ENCODE peak calls at places on chromosome X, in four cellular contexts. J, L, O and C are unnamed samples.

GRCh38 chrX:116272328-116272727 is 101.8 kb downstream of the AGTR2 start:
- DNase-seq in O (peak; percentile 34), L (no peak), J (no peak), C (no peak)

GRCh38 chrX:3046253-3046909 is 5.1 kb downstream of the ARSF start:
- DNase-seq in L (no peak), J (no peak), O (no peak), C (peak; percentile 9)

GRCh38 chrX:19721726-19722370 is 165.6 kb downstream of the SH3KBP1 start:
- DNase-seq in O (no peak), J (no peak), L (no peak), C (no peak)

GRCh38 chrX:68163446-68163845 is 269.8 kb downstream of the OPHN1 start:
- DNase-seq in J (no peak), L (no peak), O (no peak), C (no peak)

GRCh38 chrX:9033989-9034388 is at the start of gene FAM9B:
- DNase-seq in J (no peak), L (no peak), O (no peak), C (no peak)

GRCh38 chrX:42691196-42691595 is 86.8 kb downstream of the PPP1R2C start:
- DNase-seq in J (no peak), O (no peak), L (no peak), C (no peak)

GRCh38 chrX:32267796-32268195 is 943.6 kb downstream of the DMD start:
- DNase-seq in J (no peak), O (no peak), L (no peak), C (no peak)

GRCh38 chrX:275476-275966 is 5.7 kb upstream of the PLCXD1 start:
- DNase-seq in L (no peak), J (no peak), O (no peak), C (no peak)

GRCh38 chrX:43474321-43474720 is 181.8 kb upstream of the MAOA start:
- DNase-seq in O (no peak), L (no peak), J (no peak), C (no peak)

GRCh38 chrX:104318330-104319009 is 63.7 kb upstream of the ESX1 start:
- DNase-seq in O (no peak), L (no peak), J (no peak), C (no peak)

GRCh38 chrX:68503830-68504229 is 5.0 kb downstream of the YIPF6 start:
- DNase-seq in J (no peak), O (no peak), L (no peak), C (no peak)

GRCh38 chrX:11341274-11342256 is 48.4 kb downstream of the AMELX start:
- DNase-seq in J (peak; percentile 16), L (peak; percentile 60), O (no peak), C (peak; percentile 20)

GRCh38 chrX:9539611-9540387 is 74.9 kb downstream of the TBL1X start:
- DNase-seq in J (no peak), L (no peak), O (no peak), C (no peak)

GRCh38 chrX:46039526-46039925 is 505.7 kb downstream of the ZNF674 start:
- DNase-seq in L (no peak), O (no peak), J (no peak), C (no peak)

GRCh38 chrX:1462596-1463251 is 10.0 kb upstream of the ASMTL start:
- DNase-seq in J (peak; percentile 13), L (no peak), O (no peak), C (no peak)

GRCh38 chrX:16946971-16947562 is 609 bp downstream of the REPS2 start:
- DNase-seq in O (no peak), J (peak; percentile 19), L (peak; percentile 33), C (no peak)

GRCh38 chrX:106696502-106696901 is 30.0 kb upstream of the RNF128 start:
- DNase-seq in O (no peak), J (no peak), L (no peak), C (no peak)

GRCh38 chrX:64427787-64428186 is 32.5 kb upstream of the MTMR8 start:
- DNase-seq in O (no peak), L (no peak), J (no peak), C (peak; percentile 76)

GRCh38 chrX:119488749-119489148 is 20.5 kb downstream of the SLC25A5 start:
- DNase-seq in L (no peak), J (no peak), O (no peak), C (peak; percentile 39)

DNA sequence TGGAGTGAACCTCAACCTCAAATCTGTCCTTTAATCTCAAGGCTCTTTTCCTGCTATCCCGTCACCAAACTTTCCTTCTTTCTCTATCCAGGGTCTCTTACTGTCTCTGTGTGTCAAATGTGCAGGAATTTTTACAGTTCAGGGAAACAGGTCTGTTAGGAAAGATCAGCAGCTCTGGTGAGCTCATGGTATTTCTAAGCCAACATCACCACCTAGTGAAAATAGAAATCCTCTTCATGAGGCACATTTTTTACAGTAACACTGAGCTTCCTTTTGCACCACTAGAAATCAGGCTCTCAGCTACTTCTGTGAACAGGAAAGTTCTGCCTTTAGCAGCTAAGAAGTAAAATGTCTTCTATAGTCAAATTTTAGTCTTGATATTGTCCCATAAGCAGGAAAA is 39.6 kb downstream of the NUDT11 start:
- DNase-seq in L (no peak), O (no peak), J (no peak), C (no peak)
- TF ChIP-seq CTCF in L (no peak), O (no peak), J (no peak), C (no peak)

DNA sequence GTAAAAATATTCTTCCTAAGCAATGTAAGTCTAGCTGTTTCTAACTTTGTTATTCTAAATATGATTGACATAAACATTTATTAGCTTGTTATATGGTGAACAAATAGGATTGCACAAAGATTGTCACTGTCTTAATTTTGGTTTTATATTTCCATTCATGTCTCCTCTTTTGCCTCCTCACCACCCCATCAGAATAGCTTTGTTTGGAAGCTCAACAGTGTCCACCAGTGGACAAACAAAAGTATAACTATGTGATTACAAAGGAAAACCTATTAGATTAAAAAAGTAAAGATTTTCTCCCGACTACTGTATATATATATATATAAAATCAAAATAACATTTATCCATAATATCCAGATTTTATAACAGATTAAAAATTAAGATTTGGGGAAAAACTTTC is 468.2 kb downstream of the ZIC3 start:
- DNase-seq in L (no peak), O (no peak), J (no peak), C (no peak)
- TF ChIP-seq CTCF in L (no peak), O (no peak), J (no peak), C (no peak)

GRCh38 chrX:136200466-136200865 is 50.7 kb downstream of the MAP7D3 start:
- DNase-seq in J (no peak), O (no peak), L (no peak), C (peak; percentile 3)
- TF ChIP-seq CTCF in J (no peak), O (peak; percentile 43), L (no peak), C (peak; percentile 14)

GRCh38 chrX:140123446-140123845 is 158.1 kb upstream of the CXorf66 start:
- DNase-seq in L (no peak), J (no peak), O (no peak), C (no peak)
- TF ChIP-seq CTCF in L (no peak), J (no peak), O (no peak), C (peak; percentile 9)

DNA sequence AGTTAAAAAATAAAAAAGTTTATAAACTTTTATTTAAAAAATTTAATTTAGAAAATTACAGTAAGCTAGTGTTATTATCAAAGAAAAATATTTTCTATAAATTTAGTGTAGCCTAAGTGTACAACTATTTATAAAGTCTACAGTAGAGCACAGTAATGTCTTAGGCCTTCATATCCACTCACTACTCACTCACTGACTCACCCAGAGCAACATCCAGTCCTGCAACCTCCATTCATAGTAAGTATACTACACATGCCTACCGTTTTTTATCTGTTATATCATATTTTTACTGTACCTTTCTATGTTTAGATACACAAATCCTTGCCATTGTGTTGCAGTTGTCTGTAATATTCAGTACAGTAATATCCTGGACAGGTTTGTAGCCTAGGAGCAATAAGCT is 129.0 kb upstream of the FAM47B start:
- DNase-seq in L (no peak), J (no peak), O (no peak), C (no peak)
- TF ChIP-seq CTCF in L (no peak), J (no peak), O (no peak), C (no peak)

DNA sequence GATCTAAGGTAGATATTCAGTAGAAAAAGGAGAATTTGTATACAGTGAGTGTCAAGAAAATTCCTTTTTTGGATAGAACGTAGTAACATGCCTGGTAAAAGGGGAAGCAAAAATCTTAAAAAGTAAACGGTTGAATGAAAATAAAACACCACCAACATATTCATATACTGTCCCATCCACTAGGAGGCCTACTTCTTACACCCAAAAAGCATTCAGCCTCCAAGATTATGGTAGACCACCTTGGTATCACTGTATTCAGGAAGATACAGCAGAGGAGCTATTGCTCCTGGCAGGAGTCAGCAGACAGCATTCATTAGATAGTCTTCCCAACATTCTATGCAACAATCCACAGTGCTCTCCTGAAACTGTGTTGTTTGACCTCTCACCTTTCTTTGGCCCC is 274.6 kb upstream of the MAGEB2 start:
- DNase-seq in J (no peak), O (no peak), L (no peak), C (no peak)
- TF ChIP-seq CTCF in J (no peak), O (no peak), L (no peak), C (no peak)

GRCh38 chrX:131729295-131729694 is 185.4 kb downstream of the OR13H1 start:
- DNase-seq in L (peak; percentile 85), J (no peak), O (no peak), C (peak; percentile 22)

GRCh38 chrX:131725001-131725654 is 181.3 kb downstream of the OR13H1 start:
- DNase-seq in J (no peak), O (no peak), L (no peak), C (no peak)

GRCh38 chrX:131727778-131728177 is 183.9 kb downstream of the OR13H1 start:
- DNase-seq in J (no peak), L (no peak), O (no peak), C (no peak)

GRCh38 chrX:131724292-131724691 is 180.4 kb downstream of the OR13H1 start:
- DNase-seq in O (no peak), L (no peak), J (no peak), C (no peak)

GRCh38 chrX:131728295-131729145 is 184.6 kb downstream of the OR13H1 start:
- DNase-seq in J (no peak), L (peak; percentile 79), O (no peak), C (no peak)
- TF ChIP-seq CTCF in J (no peak), L (peak; percentile 54), O (no peak), C (no peak)

GRCh38 chrX:128518508-128518907 is 466.3 kb upstream of the ACTRT1 start:
- DNase-seq in O (no peak), J (no peak), L (no peak), C (peak; percentile 0)
- TF ChIP-seq CTCF in O (no peak), J (no peak), L (no peak), C (peak; percentile 19)